ENCODE peak calls at places on chromosomes 11 and 22, in nine cellular contexts. R is CD4-positive, alpha-beta memory T cell; K is body of pancreas; X is heart right ventricle; L is tibial nerve; D is HCT116; G is CD4-positive, CD25-positive, alpha-beta regulatory T cell; I is thoracic aorta; A is vagina. T is an unnamed sample.

GRCh38 chr22:33000342-33001280 is 57.6 kb downstream of the SYN3 start:
- DNase-seq in G (peak; percentile 2), I (no peak), X (peak; percentile 47), D (no peak), A (no peak), R (peak; percentile 12), L (peak; percentile 41), K (peak; percentile 36), T (no peak)

GRCh38 chr11:34624069-34624468 is 3.2 kb downstream of the EHF start:
- DNase-seq in K (peak; percentile 37), D (no peak), A (no peak), R (peak; percentile 22), I (no peak), G (no peak), L (no peak), X (no peak), T (no peak)

GRCh38 chr11:41578421-41579047 is 119.1 kb upstream of the LRRC4C start:
- DNase-seq in X (no peak), K (no peak), L (no peak), D (no peak), I (no peak), A (no peak), R (no peak), G (no peak), T (no peak)

GRCh38 chr11:18939314-18939713 is at the start of gene MRGPRX1:
- DNase-seq in L (no peak), A (no peak), I (no peak), X (no peak), K (no peak), D (no peak), R (no peak), G (no peak), T (no peak)

GRCh38 chr11:2977113-2977512 is 15.0 kb downstream of the NAP1L4 start:
- DNase-seq in A (no peak), L (no peak), G (no peak), X (no peak), I (no peak), K (no peak), R (no peak), D (no peak), T (no peak)

GRCh38 chr22:29269731-29270474 is 1.8 kb downstream of the EWSR1 start:
- DNase-seq in D (no peak), A (no peak), K (no peak), L (no peak), R (peak; percentile 10), G (no peak), X (no peak), I (no peak), T (no peak)

GRCh38 chr11:84408946-84409411 is 1122.8 kb upstream of the CCDC90B start:
- DNase-seq in I (no peak), G (no peak), X (no peak), R (no peak), A (no peak), L (no peak), D (no peak), K (no peak), T (no peak)

GRCh38 chr11:73219396-73220285 is 1.6 kb downstream of the P2RY2 start:
- DNase-seq in R (no peak), G (no peak), D (no peak), A (no peak), I (no peak), K (no peak), L (no peak), X (no peak), T (no peak)

GRCh38 chr11:64817476-64817875 is 7.1 kb upstream of the MEN1 start:
- DNase-seq in A (no peak), X (no peak), K (no peak), G (no peak), L (no peak), D (no peak), R (no peak), I (no peak), T (no peak)

GRCh38 chr22:46107753-46108563 is 42.4 kb upstream of the PPARA start:
- DNase-seq in A (no peak), D (no peak), L (peak; percentile 18), K (no peak), X (no peak), I (no peak), G (no peak), R (no peak), T (no peak)

GRCh38 chr11:119691701-119692546 is 37.1 kb downstream of the NECTIN1 start:
- DNase-seq in D (no peak), L (no peak), G (no peak), I (no peak), X (no peak), A (no peak), R (no peak), K (no peak), T (no peak)

GRCh38 chr22:19852177-19852781 is 2.4 kb downstream of the GNB1L start:
- DNase-seq in K (no peak), G (no peak), D (no peak), X (no peak), I (no peak), A (no peak), L (no peak), R (no peak), T (no peak)

GRCh38 chr11:69874178-69874983 is 55.2 kb upstream of the FGF3 start:
- DNase-seq in G (no peak), A (no peak), L (no peak), D (no peak), X (no peak), K (no peak), R (no peak), I (no peak), T (no peak)

GRCh38 chr11:80144932-80145612 is 704.2 kb upstream of the TENM4 start:
- DNase-seq in L (no peak), X (no peak), I (no peak), D (no peak), A (no peak), K (no peak), R (no peak), G (no peak), T (no peak)

GRCh38 chr22:48827228-48827810 is 1000.4 kb downstream of the BRD1 start:
- DNase-seq in I (no peak), A (no peak), L (no peak), G (no peak), R (no peak), D (no peak), K (no peak), X (no peak), T (no peak)

GRCh38 chr22:48823941-48824340 is 1003.7 kb downstream of the BRD1 start:
- DNase-seq in X (no peak), R (no peak), I (no peak), A (no peak), L (no peak), G (no peak), K (no peak), D (no peak), T (no peak)

GRCh38 chr22:48826546-48826945 is 1001.1 kb downstream of the BRD1 start:
- DNase-seq in X (no peak), G (no peak), K (no peak), L (no peak), D (no peak), I (no peak), A (no peak), R (no peak), T (no peak)

GRCh38 chr22:48825802-48826520 is 1001.7 kb downstream of the BRD1 start:
- DNase-seq in A (no peak), D (no peak), I (no peak), L (no peak), G (no peak), X (no peak), R (no peak), K (no peak), T (no peak)

DNA sequence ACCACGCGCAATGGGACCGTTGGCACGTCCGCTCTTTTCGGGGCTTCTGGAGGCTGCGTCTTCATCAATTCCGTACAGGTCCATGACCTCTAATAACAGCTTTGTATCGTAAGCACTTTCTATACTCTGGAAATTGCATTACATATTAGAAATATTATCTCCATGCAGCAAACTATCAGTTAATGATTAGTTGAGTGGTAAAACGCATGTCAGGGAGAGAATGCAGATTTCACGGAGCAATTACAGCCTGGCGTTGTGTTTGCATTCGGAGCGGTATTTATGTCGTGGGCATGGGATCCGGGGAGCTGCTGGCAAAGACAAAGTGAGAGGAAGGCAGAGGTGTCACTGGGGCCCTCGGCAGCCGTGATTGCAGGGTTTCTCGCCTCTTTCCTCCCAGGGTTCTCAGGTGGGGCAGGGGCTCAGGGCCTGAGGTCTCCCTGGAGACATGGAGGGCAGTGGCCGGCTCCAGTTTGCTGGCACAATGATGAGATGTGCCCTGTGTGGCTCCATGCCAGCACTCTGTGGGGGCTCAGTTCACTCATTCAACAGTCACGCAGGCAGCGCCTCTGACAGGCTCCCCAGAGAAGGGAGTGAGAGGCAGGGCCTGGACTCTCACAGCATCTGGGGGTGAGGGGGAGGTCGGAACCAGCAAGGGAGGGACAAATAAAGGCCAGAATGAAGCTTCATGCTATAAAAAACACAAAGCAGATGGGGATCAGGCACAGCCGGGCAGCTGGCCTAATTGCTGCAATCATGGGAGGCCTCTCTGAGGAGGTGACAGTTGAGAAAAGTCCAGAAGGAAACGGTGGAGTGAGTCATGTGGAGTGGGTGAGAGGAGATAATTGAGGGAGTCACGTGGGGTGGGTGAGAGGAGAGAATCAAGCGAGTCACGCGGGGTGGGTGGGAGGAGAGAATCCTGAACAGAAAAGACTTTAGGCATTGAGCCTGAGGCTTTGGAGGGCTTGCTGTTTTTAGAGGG is 1002.7 kb downstream of the BRD1 start:
- DNase-seq in R (no peak), G (no peak), K (no peak), A (no peak), L (no peak), D (no peak), X (no peak), I (no peak), T (no peak)
- H3K9me3 ChIP-seq in R (no peaks in the 10 kb centered on the region), G (no peaks in the 10 kb centered on the region), K (no peaks in the 10 kb centered on the region), A (no peaks in the 10 kb centered on the region), L (no peaks in the 10 kb centered on the region), D (no peaks in the 10 kb centered on the region), X (no peaks in the 10 kb centered on the region), I (no peaks in the 10 kb centered on the region), T (no peaks in the 10 kb centered on the region)

DNA sequence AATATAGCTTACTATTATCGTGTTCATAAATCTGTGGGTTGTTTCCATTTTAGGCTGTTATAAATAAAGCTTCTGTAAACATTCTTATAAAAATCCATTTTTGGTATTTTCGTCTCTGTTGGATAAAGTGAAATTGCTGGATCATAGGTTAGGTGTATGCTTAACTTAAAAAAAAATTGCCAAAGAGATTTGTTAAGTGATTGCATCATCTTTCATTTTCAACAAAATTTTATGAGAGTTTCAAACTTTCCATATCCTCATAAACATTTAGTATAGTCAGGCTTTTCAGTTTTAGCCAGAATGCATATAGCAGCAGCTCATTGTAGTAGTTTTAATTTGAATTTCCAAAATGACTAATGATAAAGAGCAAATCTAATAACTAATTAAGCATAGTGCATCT is 146.7 kb upstream of the CNTN5 start:
- DNase-seq in K (no peak), R (no peak), G (no peak), I (no peak), X (no peak), L (no peak), A (no peak), D (no peak), T (no peak)
- H3K9me3 ChIP-seq in K (no peaks in the 10 kb centered on the region), R (no peaks in the 10 kb centered on the region), G (peaks cover 4% of the 10 kb centered on the region), I (no peaks in the 10 kb centered on the region), X (no peaks in the 10 kb centered on the region), L (no peaks in the 10 kb centered on the region), A (no peaks in the 10 kb centered on the region), D (peaks cover 4% of the 10 kb centered on the region), T (no peaks in the 10 kb centered on the region)

GRCh38 chr22:38125038-38125610 is 14.6 kb upstream of the BAIAP2L2 start:
- DNase-seq in L (no peak), G (no peak), A (no peak), D (no peak), K (no peak), R (no peak), I (no peak), X (no peak), T (no peak)
- H3K9me3 ChIP-seq in L (no peaks in the 10 kb centered on the region), G (no peaks in the 10 kb centered on the region), A (no peaks in the 10 kb centered on the region), D (no peaks in the 10 kb centered on the region), K (no peaks in the 10 kb centered on the region), R (no peaks in the 10 kb centered on the region), I (no peaks in the 10 kb centered on the region), X (no peaks in the 10 kb centered on the region), T (no peaks in the 10 kb centered on the region)

GRCh38 chr11:17684550-17684949 is 34.8 kb upstream of the MYOD1 start:
- DNase-seq in R (no peak), D (no peak), G (no peak), K (no peak), X (no peak), I (no peak), A (no peak), L (no peak), T (no peak)
- H3K9me3 ChIP-seq in R (no peaks in the 10 kb centered on the region), D (no peaks in the 10 kb centered on the region), G (no peaks in the 10 kb centered on the region), K (no peaks in the 10 kb centered on the region), X (no peaks in the 10 kb centered on the region), I (no peaks in the 10 kb centered on the region), A (no peaks in the 10 kb centered on the region), L (no peaks in the 10 kb centered on the region), T (no peaks in the 10 kb centered on the region)